ENCODE peak calls at places on chromosomes 11 and 22, in nine cellular contexts. G is ACHN, H is brain microvascular endothelial cell, O is skeletal muscle cell, X is cardiac muscle cell, C is fibroblast of the aortic adventitia, Q is substantia nigra, L is ureter, Y is Right ventricle myocardium superior. W is an unnamed sample.
A peak's percentile ranks its signal among the peaks of the same experiment; 100 is the strongest.

GRCh38 chr11:1834132-1834610 is 619 bp upstream of the SYT8 start:
- DNase-seq in G (no peak), H (no peak), O (no peak), X (no peak), C (no peak), Q (no peak), L (peak; percentile 92), Y (peak; percentile 30), W (no peak)

GRCh38 chr22:36347094-36347493 is 40.7 kb downstream of the MYH9 start:
- DNase-seq in G (no peak), H (no peak), O (no peak), X (no peak), C (no peak), Q (no peak), L (no peak), Y (no peak), W (no peak)

GRCh38 chr11:96643173-96643572 is 253.4 kb downstream of the JRKL start:
- DNase-seq in G (no peak), H (no peak), O (no peak), X (no peak), C (no peak), Q (no peak), L (no peak), Y (no peak), W (no peak)

GRCh38 chr11:95659088-95659487 is 130.5 kb downstream of the FAM76B start:
- DNase-seq in G (no peak), H (peak; percentile 49), O (peak; percentile 74), X (no peak), C (no peak), Q (no peak), L (no peak), Y (no peak), W (peak; percentile 74)

GRCh38 chr11:81203876-81204275 is 1529.8 kb downstream of the FAM181B start:
- DNase-seq in G (no peak), H (peak; percentile 41), O (no peak), X (no peak), C (no peak), Q (no peak), L (no peak), Y (no peak), W (peak; percentile 21)

GRCh38 chr11:76587810-76588454 is 82.6 kb downstream of the LRRC32 start:
- DNase-seq in G (no peak), H (no peak), O (no peak), X (no peak), C (no peak), Q (no peak), L (no peak), Y (no peak), W (no peak)

GRCh38 chr22:22080270-22080669 is 97.7 kb upstream of the TOP3B start:
- DNase-seq in G (no peak), H (no peak), O (peak; percentile 43), X (no peak), C (no peak), Q (no peak), L (no peak), Y (no peak), W (peak; percentile 11)

GRCh38 chr11:46338636-46338987 is 8.7 kb upstream of the DGKZ start:
- DNase-seq in G (no peak), H (peak; percentile 24), O (no peak), X (peak; percentile 47), C (no peak), Q (no peak), L (no peak), Y (no peak), W (peak; percentile 23)

GRCh38 chr11:92269021-92269420 is 44.4 kb downstream of the FAT3 start:
- DNase-seq in G (peak; percentile 91), H (peak; percentile 7), O (no peak), X (peak; percentile 48), C (peak; percentile 3), Q (no peak), L (no peak), Y (no peak), W (peak; percentile 23)

GRCh38 chr22:23524226-23524625 is 55.9 kb downstream of the IGLL1 start:
- DNase-seq in G (no peak), H (no peak), O (no peak), X (no peak), C (no peak), Q (no peak), L (no peak), Y (no peak), W (no peak)